ENCODE peak calls at places on chromosomes 12 and 14, in nine cellular contexts. W is A549, Y is heart left ventricle, Z is body of pancreas, D is uterus, K is HCT116, C is GM12892, T is stomach, I is IMR-90. R is an unnamed sample.

GRCh38 chr12:11944321-11944720 is 126.4 kb upstream of the BCL2L14 start:
- DNase-seq in W (no peak), Y (no peak), Z (no peak), D (no peak), K (no peak), C (no peak), T (no peak), I (no peak), R (no peak)

GRCh38 chr12:120235369-120236123 is 30.0 kb downstream of the PXN start:
- DNase-seq in W (peak), Y (no peak), Z (no peak), D (no peak), K (no peak), C (no peak), T (no peak), I (no peak), R (no peak)

GRCh38 chr12:96070670-96071279 is 35.4 kb upstream of the LTA4H start:
- DNase-seq in W (no peak), Y (no peak), Z (no peak), D (no peak), K (no peak), C (no peak), T (no peak), I (no peak), R (no peak)

GRCh38 chr12:15648564-15648963 is 140.6 kb downstream of the EPS8 start:
- DNase-seq in W (no peak), Y (no peak), Z (no peak), D (no peak), K (no peak), C (no peak), T (no peak), I (no peak), R (no peak)

GRCh38 chr14:104938436-104938835 is 13.8 kb downstream of the PLD4 start:
- DNase-seq in W (no peak), Y (no peak), Z (no peak), D (no peak), K (no peak), C (no peak), T (no peak), I (no peak), R (no peak)

GRCh38 chr14:32677381-32677780 is 261.3 kb upstream of the NPAS3 start:
- DNase-seq in W (no peak), Y (no peak), Z (no peak), D (no peak), K (no peak), C (no peak), T (no peak), I (no peak), R (no peak)

GRCh38 chr14:38850664-38851063 is 252.4 kb downstream of the SEC23A start:
- DNase-seq in W (no peak), Y (no peak), Z (no peak), D (no peak), K (no peak), C (no peak), T (no peak), I (no peak), R (no peak)

GRCh38 chr12:58711968-58712367 is 208.3 kb downstream of the LRIG3 start:
- DNase-seq in W (no peak), Y (no peak), Z (no peak), D (no peak), K (no peak), C (no peak), T (no peak), I (peak), R (no peak)

GRCh38 chr12:94571556-94571955 is 78.8 kb downstream of the TMCC3 start:
- DNase-seq in W (peak), Y (peak), Z (peak), D (peak), K (peak), C (no peak), T (peak), I (peak), R (peak)

GRCh38 chr12:58425481-58426392 is 484.4 kb downstream of the ATP23 start:
- DNase-seq in W (peak), Y (no peak), Z (no peak), D (no peak), K (peak), C (no peak), T (peak), I (peak), R (peak)

GRCh38 chr12:115730975-115731541 is 546.4 kb downstream of the MED13L start:
- DNase-seq in W (no peak), Y (no peak), Z (no peak), D (no peak), K (no peak), C (no peak), T (no peak), I (no peak), R (no peak)

GRCh38 chr12:120126635-120127005 is 10.1 kb upstream of the RAB35 start:
- DNase-seq in W (no peak), Y (no peak), Z (peak), D (no peak), K (no peak), C (no peak), T (no peak), I (peak), R (no peak)

GRCh38 chr12:12172106-12172511 is 94.7 kb downstream of the LRP6 start:
- DNase-seq in W (no peak), Y (no peak), Z (peak), D (no peak), K (no peak), C (no peak), T (no peak), I (peak), R (no peak)

GRCh38 chr14:38171197-38171596 is 36.5 kb upstream of the SSTR1 start:
- DNase-seq in W (no peak), Y (no peak), Z (no peak), D (no peak), K (no peak), C (no peak), T (no peak), I (peak), R (no peak)

GRCh38 chr12:77087427-77087826 is 22.1 kb upstream of the E2F7 start:
- DNase-seq in W (no peak), Y (no peak), Z (no peak), D (no peak), K (no peak), C (no peak), T (no peak), I (peak), R (no peak)

GRCh38 chr14:100864206-100864605 is 38.3 kb downstream of the MEG3 start:
- DNase-seq in W (no peak), Y (peak), Z (no peak), D (no peak), K (no peak), C (no peak), T (no peak), I (no peak), R (no peak)

GRCh38 chr12:128657378-128657777 is 166.4 kb downstream of the SLC15A4 start:
- DNase-seq in W (no peak), Y (no peak), Z (no peak), D (no peak), K (no peak), C (no peak), T (no peak), I (no peak), R (no peak)

GRCh38 chr14:23370221-23370620 is 2.4 kb upstream of the IL25 start:
- DNase-seq in W (no peak), Y (no peak), Z (no peak), D (no peak), K (no peak), C (no peak), T (no peak), I (no peak), R (no peak)

GRCh38 chr14:72925815-72926291 is 411 bp upstream of the DCAF4 start:
- DNase-seq in W (no peak), Y (no peak), Z (no peak), D (no peak), K (no peak), C (no peak), T (no peak), I (no peak), R (no peak)

GRCh38 chr14:72928872-72929271 is 2.6 kb downstream of the DCAF4 start:
- DNase-seq in W (no peak), Y (no peak), Z (no peak), D (no peak), K (no peak), C (no peak), T (no peak), I (no peak), R (no peak)

GRCh38 chr14:72925171-72925759 is 999 bp upstream of the DCAF4 start:
- DNase-seq in W (no peak), Y (no peak), Z (no peak), D (no peak), K (no peak), C (no peak), T (no peak), I (no peak), R (no peak)

GRCh38 chr14:72924332-72924731 is 1.9 kb upstream of the DCAF4 start:
- DNase-seq in W (no peak), Y (peak), Z (peak), D (no peak), K (no peak), C (no peak), T (peak), I (no peak), R (no peak)

GRCh38 chr14:72926292-72927028 is at the start of gene DCAF4:
- DNase-seq in W (peak), Y (peak), Z (peak), D (peak), K (peak), C (peak), T (peak), I (peak), R (peak)
- TF ChIP-seq POLR2A in W (peak), Y (no peak), Z (peak), D (no peak), K (peak), C (no peak), T (no peak), I (no peak), R (peak)

GRCh38 chr12:102992720-102993119 is 35.2 kb downstream of the ASCL1 start:
- DNase-seq in W (no peak), Y (no peak), Z (no peak), D (no peak), K (no peak), C (no peak), T (no peak), I (no peak), R (no peak)

GRCh38 chr12:102993537-102993936 is 36.1 kb downstream of the ASCL1 start:
- DNase-seq in W (no peak), Y (no peak), Z (no peak), D (no peak), K (no peak), C (no peak), T (no peak), I (no peak), R (no peak)

GRCh38 chr12:102995372-102995771 is 37.9 kb downstream of the ASCL1 start:
- DNase-seq in W (no peak), Y (no peak), Z (no peak), D (no peak), K (no peak), C (no peak), T (no peak), I (no peak), R (no peak)

GRCh38 chr12:102990419-102990818 is 32.9 kb downstream of the ASCL1 start:
- DNase-seq in W (no peak), Y (no peak), Z (no peak), D (no peak), K (no peak), C (no peak), T (no peak), I (no peak), R (no peak)

DNA sequence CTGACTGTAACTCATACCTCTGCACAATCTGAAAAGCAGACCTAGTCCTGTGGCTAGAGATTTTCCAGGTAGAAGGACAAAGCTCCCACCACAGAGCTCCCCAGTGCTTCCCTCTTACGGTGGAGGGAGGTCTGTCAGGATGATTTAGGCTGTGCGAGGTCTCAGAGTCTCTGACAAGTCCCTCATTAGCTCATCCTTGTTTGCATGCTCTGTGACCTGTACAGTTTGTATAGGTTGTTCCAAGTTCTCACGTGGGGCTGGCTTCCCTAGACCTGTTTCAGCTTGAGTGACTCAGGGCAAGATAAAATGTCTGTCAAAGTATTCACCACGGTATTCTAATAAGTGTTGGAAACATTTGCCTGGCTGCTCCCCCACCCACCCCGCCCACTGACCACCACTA is 34.8 kb downstream of the ASCL1 start:
- DNase-seq in W (no peak), Y (no peak), Z (no peak), D (no peak), K (no peak), C (no peak), T (no peak), I (no peak), R (no peak)
- TF ChIP-seq POLR2A in W (no peak), Y (no peak), Z (no peak), D (no peak), K (no peak), C (no peak), T (no peak), I (no peak), R (no peak)

GRCh38 chr12:47783024-47783755 is 10.2 kb downstream of the SLC48A1 start:
- DNase-seq in W (no peak), Y (no peak), Z (no peak), D (no peak), K (no peak), C (no peak), T (no peak), I (no peak), R (no peak)

GRCh38 chr12:47785036-47785886 is 12.2 kb downstream of the SLC48A1 start:
- DNase-seq in W (no peak), Y (no peak), Z (no peak), D (no peak), K (no peak), C (no peak), T (no peak), I (no peak), R (no peak)

GRCh38 chr12:47785887-47786661 is 13.0 kb downstream of the SLC48A1 start:
- DNase-seq in W (no peak), Y (no peak), Z (no peak), D (no peak), K (no peak), C (no peak), T (no peak), I (no peak), R (no peak)

GRCh38 chr12:47782372-47782770 is 9.3 kb downstream of the SLC48A1 start:
- DNase-seq in W (no peak), Y (no peak), Z (no peak), D (no peak), K (no peak), C (no peak), T (no peak), I (no peak), R (no peak)

GRCh38 chr12:47783821-47784819 is 11.1 kb downstream of the SLC48A1 start:
- DNase-seq in W (no peak), Y (no peak), Z (no peak), D (no peak), K (no peak), C (no peak), T (no peak), I (no peak), R (no peak)
- TF ChIP-seq POLR2A in W (no peak), Y (no peak), Z (no peak), D (no peak), K (no peak), C (no peak), T (no peak), I (no peak), R (no peak)

GRCh38 chr14:63214417-63215196 is 10.4 kb downstream of the RHOJ start:
- DNase-seq in W (no peak), Y (no peak), Z (no peak), D (no peak), K (no peak), C (no peak), T (no peak), I (no peak), R (no peak)
- TF ChIP-seq POLR2A in W (no peak), Y (no peak), Z (no peak), D (no peak), K (no peak), C (no peak), T (no peak), I (no peak), R (no peak)

GRCh38 chr12:53006810-53007742 is 820 bp downstream of the EIF4B start:
- DNase-seq in W (peak), Y (peak), Z (peak), D (peak), K (peak), C (peak), T (peak), I (peak), R (peak)

GRCh38 chr12:53005215-53005985 is 856 bp upstream of the EIF4B start:
- DNase-seq in W (no peak), Y (peak), Z (peak), D (peak), K (no peak), C (no peak), T (no peak), I (no peak), R (no peak)

GRCh38 chr12:53004582-53004981 is 1.7 kb upstream of the EIF4B start:
- DNase-seq in W (no peak), Y (no peak), Z (no peak), D (no peak), K (no peak), C (no peak), T (no peak), I (peak), R (no peak)

GRCh38 chr12:53004178-53004577 is 2.1 kb upstream of the EIF4B start:
- DNase-seq in W (no peak), Y (no peak), Z (no peak), D (no peak), K (no peak), C (no peak), T (no peak), I (no peak), R (no peak)

GRCh38 chr12:53005986-53006809 is at the start of gene EIF4B:
- DNase-seq in W (peak), Y (peak), Z (peak), D (peak), K (peak), C (peak), T (peak), I (peak), R (peak)
- TF ChIP-seq POLR2A in W (peak), Y (peak), Z (peak), D (no peak), K (peak), C (peak), T (no peak), I (peak), R (peak)

GRCh38 chr12:88336071-88336768 is 194.1 kb downstream of the TMTC3 start:
- DNase-seq in W (no peak), Y (no peak), Z (no peak), D (no peak), K (no peak), C (no peak), T (no peak), I (no peak), R (no peak)
- TF ChIP-seq POLR2A in W (no peak), Y (no peak), Z (no peak), D (no peak), K (no peak), C (no peak), T (no peak), I (no peak), R (no peak)

R was measured in H54.